ENCODE peak calls at places on chromosomes 12 and 14, in nine cellular contexts. I is AG10803, Q is cardiac muscle cell, A is lower lobe of right lung, K is A549, Y is fibroblast of lung, J is psoas muscle, S is fibroblast of the aortic adventitia, C is NB4. Z is an unnamed sample.

GRCh38 chr14:71321556-71322315 is 414.5 kb downstream of the PCNX1 start:
- DNase-seq in Q (peak; percentile 60), K (peak; percentile 12), I (peak; percentile 64), C (peak; percentile 21), A (no peak), S (peak; percentile 73), Y (peak; percentile 45), J (no peak), Z (peak; percentile 69)

GRCh38 chr14:105168093-105168420 is 519 bp downstream of the JAG2 start:
- DNase-seq in S (no peak), C (no peak), I (no peak), K (no peak), A (no peak), Y (no peak), J (no peak), Q (no peak), Z (no peak)

GRCh38 chr12:115569694-115570093 is 707.8 kb downstream of the MED13L start:
- DNase-seq in K (peak; percentile 29), A (no peak), Q (no peak), I (no peak), S (no peak), Y (no peak), J (no peak), C (no peak), Z (peak; percentile 22)

GRCh38 chr14:90549794-90550591 is 153.2 kb downstream of the CALM1 start:
- DNase-seq in J (no peak), C (no peak), S (no peak), K (no peak), I (no peak), A (no peak), Y (no peak), Q (no peak), Z (no peak)

GRCh38 chr12:14960548-14961465 is 594 bp downstream of the ARHGDIB start:
- DNase-seq in I (no peak), K (no peak), Q (peak; percentile 86), Y (no peak), J (no peak), S (peak; percentile 34), C (peak; percentile 86), A (no peak), Z (peak; percentile 32)

GRCh38 chr14:32256606-32257005 is 53.5 kb upstream of the RNU6-8 start:
- DNase-seq in A (no peak), S (peak; percentile 44), Q (no peak), C (no peak), K (no peak), J (no peak), I (peak; percentile 53), Y (peak; percentile 37), Z (peak; percentile 24)

GRCh38 chr12:113359133-113359938 is 949 bp downstream of the PLBD2 start:
- DNase-seq in Q (peak; percentile 53), A (no peak), S (peak; percentile 56), K (no peak), J (peak; percentile 67), C (peak; percentile 27), Y (peak; percentile 19), I (peak; percentile 69), Z (no peak)

GRCh38 chr12:49020441-49020840 is 1.9 kb upstream of the PRKAG1 start:
- DNase-seq in S (no peak), Y (no peak), K (no peak), A (no peak), C (no peak), I (no peak), J (no peak), Q (no peak), Z (no peak)

GRCh38 chr12:110269622-110270124 is 11.4 kb upstream of the ATP2A2 start:
- DNase-seq in K (peak; percentile 95), C (peak; percentile 70), Y (peak; percentile 77), I (peak; percentile 84), A (no peak), J (no peak), Q (peak; percentile 89), S (peak; percentile 85), Z (peak; percentile 74)

GRCh38 chr14:47674546-47675238 is 713 bp downstream of the MDGA2 start:
- DNase-seq in J (no peak), S (no peak), Y (no peak), C (no peak), A (no peak), Q (no peak), I (no peak), K (no peak), Z (peak; percentile 0)

GRCh38 chr14:93963692-93964091 is 12.7 kb downstream of the ASB2 start:
- DNase-seq in K (no peak), Q (no peak), J (no peak), Y (no peak), I (no peak), A (no peak), S (no peak), C (no peak), Z (no peak)

GRCh38 chr12:48999371-49000131 is at the start of gene DDN:
- DNase-seq in S (no peak), Q (peak; percentile 37), A (peak; percentile 59), C (peak; percentile 94), K (peak; percentile 63), I (peak; percentile 20), J (peak; percentile 65), Y (peak; percentile 17), Z (peak; percentile 47)

GRCh38 chr14:34043627-34044372 is 92.9 kb upstream of the EGLN3 start:
- DNase-seq in C (no peak), Y (no peak), I (no peak), A (no peak), S (no peak), Q (no peak), J (no peak), K (peak; percentile 77), Z (no peak)

GRCh38 chr12:17216156-17216555 is 610.2 kb upstream of the LMO3 start:
- DNase-seq in J (no peak), Y (no peak), S (no peak), I (no peak), Q (no peak), A (no peak), C (no peak), K (no peak), Z (no peak)
- H3K4me3 ChIP-seq in J (no peak overlapping the region), Y (no peak overlapping the region), S (no peak overlapping the region), I (no peak overlapping the region), Q (no peak overlapping the region), A (no peak overlapping the region), C (no peak overlapping the region), K (no peak overlapping the region), Z (no peak overlapping the region)

GRCh38 chr14:20350860-20351259 is 7.4 kb downstream of the PARP2 start:
- DNase-seq in J (no peak), A (no peak), S (peak; percentile 9), Y (peak; percentile 32), I (peak; percentile 23), Q (peak; percentile 34), K (no peak), C (no peak), Z (no peak)
- TF ChIP-seq CTCF in J (no peak), A (no peak), S (peak; percentile 29), Y (peak; percentile 35), I (peak; percentile 37), Q (peak; percentile 38), K (no peak), C (no peak), Z (peak; percentile 41)

GRCh38 chr14:59464651-59465569 is at the start of gene GPR135:
- DNase-seq in J (peak; percentile 77), S (peak; percentile 40), K (no peak), I (peak; percentile 38), Q (peak; percentile 65), C (no peak), A (peak; percentile 83), Y (peak; percentile 42), Z (peak; percentile 58)
- H3K4me3 ChIP-seq in J (peak within 1 kb of the TSS; percentile 80), S (peak within 1 kb of the TSS; percentile 65), K (no peak within 1 kb of the TSS), I (peak within 1 kb of the TSS; percentile 60), Q (peak within 1 kb of the TSS; percentile 53), C (no peak within 1 kb of the TSS), A (peak within 1 kb of the TSS; percentile 74), Y (peak within 1 kb of the TSS; percentile 39), Z (peak within 1 kb of the TSS; percentile 46)

DNA sequence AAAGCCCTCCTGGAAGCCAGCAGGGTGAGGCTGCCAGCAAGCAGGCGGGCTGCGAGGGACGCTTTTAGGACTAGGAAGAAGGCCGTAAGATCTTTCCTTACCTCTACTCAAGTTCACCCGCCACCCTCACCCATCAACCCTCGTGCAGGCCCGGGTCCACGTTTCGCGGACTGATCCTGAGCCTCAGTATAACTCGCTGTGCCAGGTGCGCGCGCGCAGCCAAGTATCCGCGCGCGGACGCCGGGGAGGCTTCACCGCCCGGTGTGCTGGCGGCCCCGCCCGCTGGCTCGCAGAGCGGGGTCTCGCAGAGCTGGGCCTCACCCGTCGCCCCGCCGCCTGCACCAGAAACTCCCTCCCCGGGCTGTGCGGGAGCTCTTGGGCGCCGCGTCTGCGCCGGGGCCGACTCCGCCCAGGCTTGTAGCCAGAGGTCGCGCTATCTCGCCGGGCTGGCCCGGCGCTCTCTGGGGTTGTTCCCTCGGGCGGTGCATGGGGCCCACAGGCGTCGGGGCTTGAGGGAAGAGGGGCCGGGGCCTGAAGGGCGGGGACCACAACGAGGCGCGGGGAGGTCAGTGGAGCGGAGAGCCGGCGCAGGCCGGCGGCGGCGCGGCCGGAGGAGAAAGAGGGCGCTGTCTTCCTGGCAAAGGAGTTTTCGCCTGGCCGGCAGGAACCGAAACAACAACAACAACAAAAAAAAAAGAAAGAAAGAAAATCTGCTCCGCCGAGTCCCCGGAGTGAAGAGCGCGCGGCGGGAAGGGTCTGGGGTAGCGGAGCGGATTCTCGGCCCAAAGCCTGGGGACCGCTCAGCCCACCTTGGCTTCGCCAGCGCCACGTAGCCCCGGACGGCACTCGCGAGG is 7.7 kb upstream of the SIX1 start:
- DNase-seq in C (peak; percentile 76), S (peak; percentile 59), Q (peak; percentile 74), K (peak; percentile 75), I (peak; percentile 70), Y (peak; percentile 87), A (peak; percentile 69), J (peak; percentile 71), Z (peak; percentile 78)
- TF ChIP-seq CTCF in C (peak; percentile 32), S (peak; percentile 49), Q (peak; percentile 64), K (peak; percentile 75), I (peak; percentile 49), Y (peak; percentile 49), A (peak; percentile 45), J (peak; percentile 46), Z (peak; percentile 57)

DNA sequence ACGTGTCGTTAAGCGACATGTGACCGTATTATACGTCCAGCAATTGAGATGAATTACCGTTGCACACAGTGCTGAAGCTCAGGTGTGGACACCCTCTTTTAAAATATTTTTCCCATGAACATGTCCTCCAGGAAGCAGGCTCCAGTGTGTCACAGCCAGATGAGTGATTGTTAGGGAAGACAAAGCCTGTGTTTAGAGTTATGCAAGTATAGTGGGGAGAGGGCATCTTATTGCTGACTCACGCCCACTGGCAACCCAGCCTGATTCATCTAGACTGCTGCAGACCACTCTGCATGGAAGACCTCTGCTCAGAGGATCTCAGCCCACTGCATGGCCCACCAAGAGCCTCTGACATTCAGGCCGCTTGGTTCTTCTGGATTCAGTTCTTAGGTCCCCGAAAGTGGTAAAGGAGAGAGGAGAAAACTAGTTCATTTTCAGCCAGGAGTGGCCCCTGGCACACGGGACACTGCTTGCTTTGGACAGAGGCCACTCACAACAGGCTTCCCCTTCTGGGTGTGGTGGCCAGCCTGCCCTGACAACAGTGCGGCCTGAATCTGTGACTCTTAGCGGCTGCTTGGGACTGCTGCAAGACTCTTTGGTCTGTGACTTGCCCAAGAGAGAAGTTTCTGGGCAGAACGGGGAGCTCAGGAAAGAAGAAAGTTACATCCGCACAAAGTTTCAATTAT is 266.3 kb downstream of the ZFP36L1 start:
- DNase-seq in S (peak; percentile 37), I (no peak), Y (no peak), Q (no peak), A (peak; percentile 81), K (peak; percentile 29), C (peak; percentile 8), J (no peak), Z (no peak)
- H3K4me3 ChIP-seq in S (no peak overlapping the region), I (no peak overlapping the region), Y (no peak overlapping the region), Q (no peak overlapping the region), A (no peak overlapping the region), K (no peak overlapping the region), C (no peak overlapping the region), J (no peak overlapping the region), Z (no peak overlapping the region)

GRCh38 chr12:57487597-57488396 is at the start of gene MARS1:
- DNase-seq in J (peak; percentile 94), C (peak; percentile 98), K (peak; percentile 98), I (peak; percentile 96), S (peak; percentile 97), Y (peak; percentile 97), Q (peak; percentile 97), A (peak; percentile 97), Z (peak; percentile 97)
- TF ChIP-seq CTCF in J (no peak), C (peak; percentile 47), K (peak; percentile 45), I (no peak), S (no peak), Y (no peak), Q (no peak), A (no peak), Z (no peak)